ENCODE peak calls at places on chromosomes 2 and 18, in five cellular contexts. A is CD8-positive, alpha-beta T cell; Y is MG63; R is ovary; W is psoas muscle. N is an unnamed sample. For H3K27me3, the result is how much of the 10 kb centered on the place peaks cover.

GRCh38 chr2:215772003-215772402 is 241.3 kb downstream of the MREG start:
- DNase-seq in A (no peak), Y (no peak), R (no peak), W (no peak), N (no peak)

GRCh38 chr2:55088400-55088799 is 38.1 kb upstream of the RTN4 start:
- DNase-seq in W (no peak), R (no peak), A (no peak), Y (no peak), N (no peak)

GRCh38 chr18:8998481-8999217 is 103.8 kb upstream of the NDUFV2 start:
- DNase-seq in R (no peak), A (no peak), Y (no peak), W (no peak), N (no peak)

GRCh38 chr2:165833156-165833555 is 39.1 kb upstream of the GALNT3 start:
- DNase-seq in A (no peak), R (no peak), Y (no peak), W (no peak), N (peak)

GRCh38 chr18:61893971-61894750 is 1.4 kb upstream of the RNF152 start:
- DNase-seq in R (peak), Y (peak), A (peak), W (peak), N (no peak)

GRCh38 chr2:229586012-229586411 is 128.3 kb downstream of the DNER start:
- DNase-seq in W (no peak), A (no peak), Y (no peak), R (no peak), N (no peak)

GRCh38 chr2:25252291-25253152 is 84.1 kb upstream of the POMC start:
- DNase-seq in W (peak), A (peak), Y (no peak), R (peak), N (no peak)

GRCh38 chr2:216922170-216922780 is 62.4 kb upstream of the TNP1 start:
- DNase-seq in Y (no peak), R (no peak), W (no peak), A (no peak), N (no peak)

GRCh38 chr2:222946700-222947278 is 86.0 kb downstream of the ACSL3 start:
- DNase-seq in A (no peak), R (no peak), Y (no peak), W (no peak), N (no peak)

GRCh38 chr18:77876319-77876865 is 626.7 kb downstream of the GALR1 start:
- DNase-seq in A (no peak), Y (no peak), R (no peak), W (no peak), N (no peak)

GRCh38 chr2:230219419-230220331 is at the start of gene SP110:
- DNase-seq in W (peak), Y (peak), R (peak), A (peak), N (peak)

GRCh38 chr2:170386554-170386953 is 208.6 kb downstream of the MYO3B start:
- DNase-seq in Y (no peak), A (no peak), R (no peak), W (no peak), N (no peak)

GRCh38 chr2:71521436-71521950 is 68.1 kb downstream of the DYSF start:
- DNase-seq in Y (no peak), R (no peak), W (no peak), A (no peak), N (no peak)

GRCh38 chr2:199798881-199799580 is 52.0 kb downstream of the FTCDNL1 start:
- DNase-seq in R (peak), Y (no peak), A (no peak), W (peak), N (no peak)

GRCh38 chr2:227615181-227615580 is 541 bp upstream of the SCYGR3 start:
- DNase-seq in W (no peak), A (no peak), R (no peak), Y (no peak), N (no peak)

GRCh38 chr2:8282858-8283252 is 399.0 kb upstream of the ID2 start:
- DNase-seq in R (no peak), W (no peak), Y (no peak), A (no peak), N (no peak)

GRCh38 chr2:239567786-239568185 is 167.0 kb upstream of the HDAC4 start:
- DNase-seq in Y (no peak), W (no peak), A (no peak), R (no peak), N (no peak)

GRCh38 chr18:37987901-37988300 is 422.3 kb upstream of the CELF4 start:
- DNase-seq in W (no peak), Y (no peak), R (no peak), A (no peak), N (no peak)

GRCh38 chr2:168198476-168199192 is 48.8 kb downstream of the STK39 start:
- DNase-seq in Y (peak), A (no peak), W (no peak), R (no peak), N (no peak)

GRCh38 chr2:143530753-143531152 is 401.5 kb downstream of the ARHGAP15 start:
- DNase-seq in Y (no peak), A (no peak), R (no peak), W (no peak), N (no peak)

GRCh38 chr2:23244656-23245055 is 140.3 kb upstream of the KLHL29 start:
- DNase-seq in R (no peak), A (no peak), Y (no peak), W (no peak), N (no peak)

GRCh38 chr2:45011621-45012602 is 2.7 kb upstream of the SIX2 start:
- DNase-seq in R (no peak), W (no peak), Y (no peak), A (no peak), N (no peak)

GRCh38 chr2:174963437-174964400 is 41.5 kb downstream of the CHN1 start:
- DNase-seq in Y (no peak), A (no peak), W (no peak), R (no peak), N (no peak)

GRCh38 chr2:47198985-47199451 is 43.9 kb upstream of the STPG4 start:
- DNase-seq in Y (peak), R (no peak), W (no peak), A (no peak), N (peak)

GRCh38 chr2:20185176-20186022 is 39.5 kb downstream of the SDC1 start:
- DNase-seq in R (no peak), W (no peak), A (no peak), Y (peak), N (no peak)

GRCh38 chr2:68715353-68716041 is 19.1 kb upstream of the ARHGAP25 start:
- DNase-seq in A (peak), W (peak), Y (peak), R (peak), N (no peak)

GRCh38 chr2:149410701-149411484 is 80.5 kb downstream of the LYPD6 start:
- DNase-seq in A (no peak), W (no peak), R (no peak), Y (peak), N (peak)

GRCh38 chr18:79982736-79983135 is 5.6 kb downstream of the TXNL4A start:
- DNase-seq in W (no peak), R (no peak), A (no peak), Y (no peak), N (no peak)

GRCh38 chr18:51028201-51028805 is 1.7 kb upstream of the SMAD4 start:
- DNase-seq in Y (peak), A (no peak), R (no peak), W (no peak), N (no peak)

DNA sequence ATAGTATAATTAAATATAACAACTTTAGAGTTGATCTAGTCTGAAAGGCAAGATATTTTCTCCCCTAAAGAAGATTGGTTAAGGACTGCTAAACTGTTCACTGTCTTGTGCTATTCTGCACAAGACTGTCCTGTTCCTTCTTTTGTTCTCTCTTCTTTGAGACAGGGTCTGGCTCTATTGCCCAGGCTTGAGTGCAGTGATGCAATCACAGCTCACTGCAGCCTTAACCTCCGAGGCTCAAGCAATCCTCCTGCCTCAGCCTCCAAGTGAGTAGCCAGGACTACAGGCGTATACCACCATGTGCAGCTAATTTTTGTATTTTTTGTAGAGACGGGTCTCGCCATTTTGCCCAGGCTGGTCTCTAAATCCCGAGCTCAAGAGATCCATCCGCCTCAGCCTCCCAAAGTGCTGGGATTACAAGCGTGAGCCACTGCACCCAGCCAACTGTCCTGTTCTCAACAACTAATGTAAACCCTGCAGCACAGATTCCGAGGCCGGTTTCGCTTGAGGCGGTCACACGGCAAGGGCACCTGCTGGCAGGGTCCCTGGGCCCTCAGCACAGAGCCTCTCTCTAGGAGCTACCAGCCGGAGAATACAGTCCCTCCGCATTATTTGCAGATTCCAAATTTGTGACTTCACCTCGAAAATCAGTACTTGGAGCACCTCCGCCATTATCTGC is 16.4 kb downstream of the PXDN start:
- DNase-seq in A (no peak), Y (no peak), R (no peak), W (peak), N (no peak)
- H3K27me3 ChIP-seq in A (under half), Y (under half), R (under half), W (under half), N (under half)

GRCh38 chr2:134217924-134218323 is 35.9 kb upstream of the MGAT5 start:
- DNase-seq in W (no peak), A (no peak), Y (no peak), R (no peak), N (no peak)

GRCh38 chr2:134218414-134218813 is 35.5 kb upstream of the MGAT5 start:
- DNase-seq in A (no peak), Y (no peak), R (no peak), W (no peak), N (no peak)

GRCh38 chr2:134218928-134219707 is 34.8 kb upstream of the MGAT5 start:
- DNase-seq in Y (no peak), R (no peak), W (no peak), A (peak), N (no peak)

GRCh38 chr2:134217316-134217715 is 36.6 kb upstream of the MGAT5 start:
- DNase-seq in Y (no peak), A (no peak), R (no peak), W (no peak), N (no peak)

GRCh38 chr2:134220525-134220924 is 33.3 kb upstream of the MGAT5 start:
- DNase-seq in A (no peak), R (no peak), Y (no peak), W (no peak), N (no peak)
- H3K4me3 ChIP-seq in A (no peak), R (no peak), Y (no peak), W (no peak), N (no peak)

GRCh38 chr18:48410095-48410920 is 1.1 kb upstream of the ZBTB7C start:
- DNase-seq in R (peak), Y (peak), W (peak), A (peak), N (peak)
- H3K27me3 ChIP-seq in R (under half), Y (under half), W (under half), A (under half), N (under half)

DNA sequence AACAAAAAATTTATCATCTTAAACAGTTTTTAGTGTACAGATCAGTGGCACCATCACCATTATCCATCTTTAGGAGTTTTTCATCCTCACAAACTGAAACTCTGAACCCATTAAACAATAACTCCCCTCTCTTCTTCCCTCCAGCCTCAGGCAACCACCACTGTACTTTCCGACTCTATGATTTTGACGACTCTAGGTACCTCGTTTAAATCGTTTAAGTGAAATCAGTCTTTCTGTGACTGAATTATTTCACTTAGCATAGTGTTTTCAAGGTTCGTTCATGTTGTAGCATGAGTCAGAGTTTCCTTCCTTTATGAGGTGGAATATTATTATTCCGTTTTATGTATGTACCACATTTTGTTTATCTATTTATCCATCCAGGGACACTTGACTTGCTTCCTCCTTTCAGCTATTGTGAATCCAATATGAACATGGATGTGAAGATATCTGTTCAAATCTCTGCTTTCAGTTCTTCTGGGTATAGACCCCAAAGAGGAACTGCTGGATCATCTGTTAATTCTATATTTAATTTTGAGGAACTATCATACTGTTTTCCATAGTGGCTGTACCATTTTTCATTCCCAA is 19.1 kb downstream of the IL1R2 start:
- DNase-seq in A (no peak), Y (no peak), R (no peak), W (no peak), N (no peak)
- H3K4me3 ChIP-seq in A (no peak), Y (no peak), R (no peak), W (no peak), N (no peak)

DNA sequence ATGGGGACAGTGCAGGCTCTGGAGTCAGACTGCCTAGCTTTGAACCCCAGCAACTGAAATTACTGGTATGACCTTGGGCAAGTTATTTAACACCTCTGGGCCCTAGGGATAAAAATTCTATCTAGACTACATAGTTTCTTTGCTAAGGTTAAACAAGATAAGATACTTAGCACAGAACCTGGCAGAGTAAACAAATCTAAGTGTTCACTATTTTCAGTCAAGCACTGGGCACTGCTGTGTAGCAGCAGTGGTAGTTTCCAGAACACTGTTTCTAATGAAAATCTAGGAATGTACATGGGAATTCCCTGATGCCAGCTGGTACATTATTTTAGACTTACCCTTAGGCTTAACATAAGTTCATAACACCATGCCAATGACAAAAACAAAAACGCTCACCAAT is 17.2 kb downstream of the CERKL start:
- DNase-seq in A (no peak), R (no peak), W (no peak), Y (no peak), N (no peak)
- H3K27me3 ChIP-seq in A (under half), R (under half), W (under half), Y (under half), N (under half)

DNA sequence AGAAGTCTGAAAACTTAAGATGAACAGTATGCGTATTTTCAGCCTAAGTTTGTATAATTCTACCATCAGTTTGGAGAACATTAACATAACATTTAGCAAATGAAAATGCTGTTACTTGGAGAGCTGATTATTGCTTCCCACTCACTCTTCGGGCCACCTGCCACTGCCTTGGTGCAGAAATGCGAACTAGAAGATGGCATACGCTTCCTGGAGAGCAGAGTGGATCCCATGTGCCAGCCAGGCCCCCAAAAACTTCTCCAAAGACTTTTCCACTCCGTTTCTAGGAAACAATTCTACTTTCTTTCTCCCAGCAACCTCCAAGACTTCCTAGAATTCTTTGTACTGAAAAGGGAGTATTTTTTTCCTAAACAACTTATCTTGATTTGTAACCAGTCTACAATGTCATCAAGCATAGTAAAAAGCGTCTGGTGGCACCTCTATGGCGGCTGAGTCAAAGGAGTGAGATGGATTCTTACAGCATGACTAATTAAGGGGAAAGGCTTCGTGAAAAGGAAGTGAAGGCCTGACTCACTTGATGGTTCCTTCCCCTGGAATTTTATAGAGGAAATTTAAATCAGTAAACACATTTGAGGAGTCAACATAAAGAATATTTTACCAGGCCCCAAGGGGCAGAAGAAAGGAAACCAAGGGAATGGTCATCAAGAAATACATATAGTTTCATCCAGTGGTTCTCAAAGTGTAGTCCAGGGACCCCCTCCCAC is 36.6 kb downstream of the FEZ2 start:
- DNase-seq in Y (peak), R (no peak), W (no peak), A (no peak), N (peak)
- H3K4me3 ChIP-seq in Y (no peak), R (no peak), W (no peak), A (no peak), N (no peak)

DNA sequence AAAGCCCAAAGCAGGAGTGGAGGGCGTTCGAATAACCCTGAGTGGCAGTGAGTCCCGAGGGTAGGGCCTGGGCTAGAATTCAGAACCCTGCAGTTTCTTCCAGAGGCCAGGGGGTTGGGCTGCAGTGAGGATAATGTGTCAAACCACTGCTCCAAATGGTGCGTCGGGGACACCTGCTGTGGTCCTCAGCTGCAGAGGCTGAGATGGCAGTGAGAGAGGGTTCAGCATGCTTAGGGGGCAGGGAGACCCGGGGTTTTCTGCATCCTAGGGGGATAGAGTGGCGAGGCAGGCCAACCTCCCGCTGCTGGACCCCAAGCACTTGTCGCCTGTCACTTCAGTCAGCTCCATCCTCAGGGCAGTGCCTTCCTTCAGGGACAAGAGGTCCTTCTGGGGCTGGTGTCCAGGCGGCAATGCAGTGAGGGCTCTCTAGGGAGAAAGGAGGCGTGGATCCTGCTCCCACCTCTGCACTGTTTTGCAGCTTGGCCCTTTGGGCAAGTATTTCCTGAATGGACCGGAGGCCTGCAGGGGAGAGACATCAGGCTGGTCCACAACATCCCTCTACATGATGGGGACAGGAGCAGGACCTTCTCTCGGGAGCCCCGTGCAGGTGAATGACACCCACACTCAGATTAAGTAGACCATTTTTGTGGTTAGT is 8.4 kb upstream of the NTSR2 start:
- DNase-seq in W (no peak), A (no peak), R (no peak), Y (no peak), N (no peak)
- H3K27me3 ChIP-seq in W (under half), A (under half), R (under half), Y (under half), N (under half)

GRCh38 chr2:42129487-42129852 is 39.7 kb upstream of the EML4 start:
- DNase-seq in W (no peak), Y (no peak), A (no peak), R (no peak), N (no peak)
- H3K4me3 ChIP-seq in W (no peak), Y (no peak), A (no peak), R (no peak), N (no peak)

N was measured in AG04450.